ENCODE peak calls at places on chromosomes 11 and 22, in four cellular contexts. M is left ventricle myocardium inferior, L is HCT116, Z is breast epithelium. C is an unnamed sample.

GRCh38 chr11:23846902-23847422 is 649.9 kb upstream of the LUZP2 start:
- DNase-seq in M (no peak), L (no peak), Z (no peak), C (no peak)

GRCh38 chr11:27861706-27862430 is 161.6 kb upstream of the BDNF start:
- DNase-seq in Z (no peak), L (no peak), M (no peak), C (peak)

GRCh38 chr11:100757636-100758035 is 70.5 kb downstream of the ARHGAP42 start:
- DNase-seq in M (no peak), Z (no peak), L (no peak), C (no peak)

GRCh38 chr11:20597924-20598484 is 1.4 kb upstream of the SLC6A5 start:
- DNase-seq in L (no peak), M (no peak), Z (no peak), C (no peak)

GRCh38 chr11:114877976-114878375 is 199.6 kb downstream of the NXPE2 start:
- DNase-seq in Z (no peak), L (no peak), M (no peak), C (no peak)

GRCh38 chr22:28557184-28557583 is 122.5 kb downstream of the TTC28 start:
- DNase-seq in L (no peak), M (no peak), Z (no peak), C (no peak)

GRCh38 chr22:37303821-37304274 is 21.5 kb downstream of the CYTH4 start:
- DNase-seq in Z (no peak), L (peak), M (no peak), C (peak)

GRCh38 chr11:124970925-124971324 is 16.9 kb downstream of the CCDC15 start:
- DNase-seq in L (peak), Z (no peak), M (no peak), C (no peak)

GRCh38 chr22:44783581-44783980 is 31.2 kb downstream of the ARHGAP8 start:
- DNase-seq in M (no peak), L (no peak), Z (no peak), C (no peak)

GRCh38 chr11:2524446-2525165 is 79.8 kb downstream of the KCNQ1 start:
- DNase-seq in Z (peak), M (no peak), L (no peak), C (no peak)

GRCh38 chr22:27612075-27612474 is 189.5 kb downstream of the MN1 start:
- DNase-seq in Z (no peak), L (no peak), M (no peak), C (no peak)

GRCh38 chr22:28268845-28269244 is 349.8 kb upstream of the PITPNB start:
- DNase-seq in L (no peak), M (peak), Z (peak), C (no peak)

GRCh38 chr22:19828035-19828401 is 26.7 kb downstream of the GNB1L start:
- DNase-seq in M (no peak), Z (no peak), L (no peak), C (no peak)

GRCh38 chr22:25845985-25846745 is 104.2 kb downstream of the MYO18B start:
- DNase-seq in Z (no peak), L (no peak), M (no peak), C (no peak)

GRCh38 chr11:45250035-45250693 is 36.0 kb downstream of the SYT13 start:
- DNase-seq in M (no peak), L (no peak), Z (no peak), C (no peak)

GRCh38 chr11:123560001-123560400 is 94.4 kb downstream of the SCN3B start:
- DNase-seq in Z (no peak), M (peak), L (no peak), C (peak)

GRCh38 chr11:67261635-67261941 is 4.7 kb upstream of the GRK2 start:
- DNase-seq in L (no peak), Z (no peak), M (no peak), C (no peak)
- H3K4me3 ChIP-seq in L (no peak), Z (peak), M (peak), C (peak)

DNA sequence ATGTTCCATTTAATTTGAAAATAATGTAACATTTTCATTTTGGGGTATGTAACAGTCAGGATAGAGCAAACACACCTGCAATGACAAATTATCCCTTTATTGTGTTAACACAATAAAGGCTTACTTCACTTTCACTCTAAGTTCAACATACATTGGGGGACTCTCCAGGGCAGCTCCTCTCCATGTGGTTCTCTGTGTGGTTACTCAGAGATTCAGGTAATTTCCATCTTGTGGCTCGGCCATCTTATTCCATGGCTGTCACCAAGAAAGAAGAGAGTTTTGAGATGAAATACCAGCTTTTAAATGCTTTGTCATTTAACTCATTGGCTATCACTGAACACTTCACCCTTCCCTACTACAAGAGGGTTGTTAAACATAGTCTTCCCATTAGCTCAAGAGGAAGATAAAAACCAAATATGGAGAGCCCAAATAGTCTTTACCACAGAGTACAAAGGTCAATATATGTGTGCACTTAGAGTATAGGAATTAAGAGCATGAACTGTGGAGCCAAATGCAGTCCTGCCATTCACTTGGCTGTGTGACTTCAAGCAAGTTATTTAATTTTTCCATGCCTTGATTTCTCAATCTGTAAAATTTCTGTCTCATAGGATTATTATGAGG is 10.6 kb upstream of the TPH1 start:
- DNase-seq in L (no peak), Z (no peak), M (no peak), C (no peak)
- TF ChIP-seq CTCF in L (no peak), Z (no peak), M (no peak), C (no peak)

GRCh38 chr11:75563501-75563977 is 1.5 kb downstream of the SERPINH1 start:
- DNase-seq in M (no peak), L (no peak), Z (peak), C (no peak)

GRCh38 chr11:75562048-75562835 is at the start of gene SERPINH1:
- DNase-seq in Z (peak), L (peak), M (peak), C (no peak)

GRCh38 chr11:75565221-75565814 is 3.3 kb downstream of the SERPINH1 start:
- DNase-seq in L (no peak), Z (peak), M (peak), C (no peak)

GRCh38 chr11:75562836-75563484 is 907 bp downstream of the SERPINH1 start:
- DNase-seq in L (no peak), M (no peak), Z (peak), C (no peak)

GRCh38 chr11:75563978-75564552 is 2.0 kb downstream of the SERPINH1 start:
- DNase-seq in Z (no peak), L (no peak), M (peak), C (no peak)
- H3K4me3 ChIP-seq in Z (peak), L (peak), M (peak), C (peak)

GRCh38 chr11:117096140-117096972 is 1.9 kb downstream of the SIK3 start:
- DNase-seq in L (no peak), M (no peak), Z (no peak), C (no peak)
- TF ChIP-seq CTCF in L (no peak), M (no peak), Z (no peak), C (no peak)